ENCODE peak calls at places on chromosomes 4 and X, in five cellular contexts. L is Karpas-422, X is GM23248, J is OCI-LY7, G is PC-9. Y is an unnamed sample.

GRCh38 chr4:145035494-145036136 is 62.4 kb downstream of the ANAPC10 start:
- DNase-seq in J (no peak), G (no peak), L (no peak), X (no peak), Y (no peak)

GRCh38 chr4:105765690-105766407 is 57.3 kb downstream of the GSTCD start:
- DNase-seq in G (peak; percentile 35), X (peak; percentile 83), J (no peak), L (no peak), Y (peak; percentile 24)

GRCh38 chr4:108466936-108467902 is 153.2 kb upstream of the RPL34 start:
- DNase-seq in L (no peak), X (peak; percentile 71), J (no peak), G (no peak), Y (no peak)

GRCh38 chr4:48180234-48180633 is 46.2 kb upstream of the TXK start:
- DNase-seq in J (no peak), X (no peak), G (no peak), L (no peak), Y (no peak)

GRCh38 chrX:791479-792034 is 161.0 kb downstream of the SHOX start:
- DNase-seq in L (no peak), J (no peak), X (no peak), G (no peak), Y (peak; percentile 84)

GRCh38 chr4:155336242-155336641 is 40.5 kb downstream of the MAP9 start:
- DNase-seq in G (no peak), X (no peak), J (no peak), L (no peak), Y (no peak)

GRCh38 chrX:66751136-66751782 is 112.4 kb upstream of the EDA2R start:
- DNase-seq in L (no peak), X (peak; percentile 10), G (no peak), J (no peak), Y (no peak)

GRCh38 chr4:60938621-60939020 is 261.5 kb upstream of the ADGRL3 start:
- DNase-seq in X (no peak), G (no peak), J (no peak), L (no peak), Y (no peak)

GRCh38 chrX:107445636-107446035 is 3.8 kb upstream of the FRMPD3 start:
- DNase-seq in J (no peak), L (no peak), G (no peak), X (no peak), Y (no peak)

GRCh38 chr4:16129336-16129735 is 45.5 kb upstream of the PROM1 start:
- DNase-seq in G (no peak), L (no peak), X (no peak), J (no peak), Y (no peak)

GRCh38 chr4:62243895-62244294 is 1043.8 kb downstream of the ADGRL3 start:
- DNase-seq in X (no peak), J (no peak), G (no peak), L (no peak), Y (peak; percentile 17)

GRCh38 chrX:40243699-40244098 is 145.9 kb upstream of the BCOR start:
- DNase-seq in L (no peak), X (peak; percentile 9), J (no peak), G (no peak), Y (no peak)

GRCh38 chr4:113541933-113542332 is 219.6 kb downstream of the CAMK2D start:
- DNase-seq in X (peak; percentile 23), G (no peak), J (no peak), L (no peak), Y (no peak)

GRCh38 chr4:39415678-39416283 is 9.1 kb downstream of the KLB start:
- DNase-seq in X (peak; percentile 17), G (no peak), L (no peak), J (no peak), Y (no peak)

GRCh38 chr4:164307262-164307661 is 446.7 kb upstream of the SMIM31 start:
- DNase-seq in X (no peak), L (no peak), J (no peak), G (no peak), Y (peak; percentile 3)

GRCh38 chr4:82219346-82219745 is 154.4 kb downstream of the HNRNPD start:
- DNase-seq in L (no peak), J (no peak), G (no peak), X (no peak), Y (no peak)

GRCh38 chr4:87489678-87490077 is 39.5 kb downstream of the SPARCL1 start:
- DNase-seq in G (no peak), X (peak; percentile 58), J (no peak), L (no peak), Y (no peak)

GRCh38 chrX:8868906-8869305 is 67.7 kb upstream of the FAM9A start:
- DNase-seq in G (no peak), L (peak; percentile 44), X (peak; percentile 67), J (no peak), Y (no peak)

GRCh38 chrX:39242187-39242586 is 440.9 kb downstream of the MID1IP1 start:
- DNase-seq in G (no peak), J (peak; percentile 17), X (peak; percentile 21), L (peak; percentile 66), Y (peak; percentile 51)

GRCh38 chr4:81946996-81947395 is 426.8 kb downstream of the HNRNPD start:
- DNase-seq in X (no peak), J (no peak), L (no peak), G (no peak), Y (peak; percentile 24)

GRCh38 chr4:26779224-26779623 is 81.4 kb upstream of the STIM2 start:
- DNase-seq in J (no peak), G (no peak), L (no peak), X (no peak), Y (no peak)

GRCh38 chrX:40446927-40447326 is 133.8 kb upstream of the ATP6AP2 start:
- DNase-seq in G (no peak), X (no peak), J (no peak), L (no peak), Y (no peak)

GRCh38 chr4:189117426-189117825 is 823.2 kb upstream of the FRG1 start:
- DNase-seq in X (peak; percentile 6), L (peak; percentile 58), J (no peak), G (no peak), Y (peak; percentile 45)

GRCh38 chr4:83556836-83557235 is 20.9 kb downstream of the GPAT3 start:
- DNase-seq in L (no peak), J (no peak), G (peak; percentile 34), X (no peak), Y (no peak)

GRCh38 chr4:101833455-101833854 is 42.9 kb downstream of the BANK1 start:
- DNase-seq in X (no peak), L (no peak), G (no peak), J (no peak), Y (no peak)

GRCh38 chrX:119427024-119427794 is 28.1 kb downstream of the SLC25A43 start:
- DNase-seq in J (peak; percentile 78), G (no peak), X (peak; percentile 26), L (no peak), Y (peak; percentile 10)

GRCh38 chr4:119579823-119580222 is 48.8 kb downstream of the PDE5A start:
- DNase-seq in L (no peak), X (no peak), J (no peak), G (no peak), Y (no peak)

GRCh38 chrX:109629310-109629709 is 4.3 kb upstream of the KCNE5 start:
- DNase-seq in J (no peak), G (no peak), X (no peak), L (no peak), Y (no peak)

GRCh38 chr4:138865765-138866164 is 149.8 kb upstream of the NOCT start:
- DNase-seq in J (no peak), G (no peak), X (no peak), L (no peak), Y (no peak)

GRCh38 chrX:66013195-66013816 is 26.6 kb downstream of the VSIG4 start:
- DNase-seq in J (peak; percentile 59), G (no peak), X (no peak), L (peak; percentile 45), Y (no peak)

GRCh38 chr4:42627887-42628646 is 28.8 kb downstream of the ATP8A1 start:
- DNase-seq in J (peak; percentile 81), X (no peak), G (no peak), L (peak; percentile 90), Y (peak; percentile 12)

GRCh38 chrX:53474707-53475106 is 40.5 kb upstream of the HSD17B10 start:
- DNase-seq in L (peak; percentile 69), G (no peak), X (no peak), J (no peak), Y (no peak)

GRCh38 chr4:40749717-40750460 is at the start of gene NSUN7:
- DNase-seq in X (peak; percentile 38), J (peak; percentile 49), L (no peak), G (peak; percentile 82), Y (peak; percentile 97)

GRCh38 chr4:99950913-99951254 is 809 bp upstream of the H2AZ1 start:
- DNase-seq in G (no peak), J (no peak), L (no peak), X (no peak), Y (no peak)

GRCh38 chr4:6021831-6022606 is 3.8 kb upstream of the C4orf50 start:
- DNase-seq in J (no peak), L (no peak), G (no peak), X (no peak), Y (no peak)

DNA sequence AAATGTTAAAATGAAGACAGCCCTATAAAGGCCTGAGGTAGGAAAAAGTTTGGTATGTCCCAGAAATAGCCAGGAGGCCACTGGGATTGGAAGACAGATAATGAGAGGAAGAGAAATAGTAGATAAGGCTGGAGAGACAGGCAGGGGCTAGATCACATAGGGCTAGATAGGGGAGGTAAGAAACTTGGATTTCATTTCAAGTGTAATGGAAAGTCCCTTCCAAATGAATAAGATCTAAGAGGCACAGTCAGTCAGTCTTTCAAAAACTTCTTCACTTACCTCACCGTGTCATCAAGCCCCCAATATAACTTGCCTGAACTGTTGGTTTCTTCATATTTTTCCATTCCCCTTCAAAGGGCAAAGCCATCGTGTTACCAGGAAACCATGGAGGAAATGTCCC is 121.8 kb downstream of the SPCS3 start:
- DNase-seq in J (no peak), L (no peak), G (no peak), X (no peak), Y (no peak)
- H3K9me2 ChIP-seq in J (no peaks in the 10 kb centered on the region), L (no peaks in the 10 kb centered on the region), G (no peaks in the 10 kb centered on the region), X (no peaks in the 10 kb centered on the region), Y (peaks cover 4% of the 10 kb centered on the region)

GRCh38 chr4:121428721-121429120 is 47.9 kb upstream of the QRFPR start:
- DNase-seq in X (peak; percentile 55), G (no peak), L (no peak), J (no peak), Y (no peak)
- H3K36me3 ChIP-seq in X (no peaks in the 10 kb centered on the region), G (no peaks in the 10 kb centered on the region), L (no peaks in the 10 kb centered on the region), J (no peaks in the 10 kb centered on the region), Y (no peaks in the 10 kb centered on the region)

DNA sequence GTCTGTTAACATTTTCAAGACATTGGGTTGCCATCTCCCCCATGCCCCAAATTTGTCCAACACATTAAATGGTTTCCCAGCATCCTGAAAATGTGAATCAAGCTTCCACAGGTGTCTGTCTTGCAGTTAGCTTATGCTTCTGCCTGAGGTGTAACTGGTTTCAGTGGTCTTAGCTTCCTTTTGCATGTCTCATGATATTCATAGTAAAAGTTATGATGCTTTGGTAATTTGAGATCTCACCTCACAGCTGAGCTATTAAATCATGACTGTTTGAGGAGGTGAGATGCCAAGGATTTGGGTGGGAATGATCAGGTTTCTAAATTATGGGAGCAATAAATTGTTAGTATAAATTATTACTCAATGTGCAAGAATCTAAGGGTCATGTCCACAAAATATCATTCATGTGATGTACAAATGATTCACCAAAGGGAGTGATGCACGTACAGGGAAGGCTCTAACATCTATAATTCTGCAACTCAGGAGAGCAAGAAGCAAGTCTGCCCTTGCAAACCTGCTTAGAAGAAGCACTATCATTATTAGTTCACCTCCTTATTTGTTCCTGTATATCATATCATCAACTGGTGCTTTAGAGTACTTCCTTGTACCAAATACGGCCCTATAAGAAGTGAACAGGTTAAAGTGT is 17.1 kb upstream of the RAI2 start:
- DNase-seq in J (no peak), L (no peak), X (no peak), G (no peak), Y (no peak)
- H3K9me2 ChIP-seq in J (no peaks in the 10 kb centered on the region), L (no peaks in the 10 kb centered on the region), X (no peaks in the 10 kb centered on the region), G (no peaks in the 10 kb centered on the region), Y (no peaks in the 10 kb centered on the region)

GRCh38 chr4:766152-766515 is 59.8 kb downstream of the CPLX1 start:
- DNase-seq in G (no peak), X (peak; percentile 81), L (no peak), J (no peak), Y (no peak)
- H3K36me3 ChIP-seq in G (peaks cover 17% of the 10 kb centered on the region), X (peaks cover 20% of the 10 kb centered on the region), L (peaks cover 16% of the 10 kb centered on the region), J (peaks cover 92% of the 10 kb centered on the region), Y (peaks cover 7% of the 10 kb centered on the region)

Y was measured in GM23338.